ENCODE peak calls at places on chromosomes 11 and 22, in seven cellular contexts. T is lower lobe of right lung, S is GM13977, Q is colonic mucosa, A is foreskin keratinocyte, X is astrocyte of the spinal cord, E is neural crest cell. V is an unnamed sample.

GRCh38 chr22:48840112-48840949 is 987.3 kb downstream of the BRD1 start:
- DNase-seq in T (no peak), S (no peak), Q (no peak), A (no peak), X (no peak), E (no peak), V (no peak)

GRCh38 chr22:37546436-37547248 is 13.6 kb upstream of the CDC42EP1 start:
- DNase-seq in T (peak), S (no peak), Q (peak), A (no peak), X (peak), E (no peak), V (no peak)

GRCh38 chr11:94504689-94505293 is 7.5 kb upstream of the C11orf97 start:
- DNase-seq in T (no peak), S (peak), Q (no peak), A (no peak), X (peak), E (no peak), V (peak)

GRCh38 chr22:50739894-50740293 is 1.9 kb downstream of the ACR start:
- DNase-seq in T (peak), S (no peak), Q (no peak), A (no peak), X (no peak), E (no peak), V (no peak)

GRCh38 chr22:31347251-31348008 is 1.3 kb upstream of the PATZ1 start:
- DNase-seq in T (peak), S (peak), Q (peak), A (no peak), X (peak), E (peak), V (peak)

GRCh38 chr11:64250406-64250874 is 890 bp upstream of the PLCB3 start:
- DNase-seq in T (no peak), S (peak), Q (no peak), A (no peak), X (no peak), E (no peak), V (no peak)

GRCh38 chr11:69909561-69910518 is 90.6 kb upstream of the FGF3 start:
- DNase-seq in T (peak), S (no peak), Q (no peak), A (no peak), X (peak), E (peak), V (peak)

GRCh38 chr22:36423461-36424404 is 36.0 kb upstream of the MYH9 start:
- DNase-seq in T (no peak), S (no peak), Q (no peak), A (no peak), X (no peak), E (no peak), V (no peak)

GRCh38 chr22:22823126-22823804 is 64.4 kb upstream of the IGLL5 start:
- DNase-seq in T (no peak), S (no peak), Q (no peak), A (no peak), X (no peak), E (no peak), V (no peak)

GRCh38 chr11:126764221-126764620 is 236.3 kb downstream of the KIRREL3 start:
- DNase-seq in T (no peak), S (no peak), Q (no peak), A (no peak), X (no peak), E (no peak), V (no peak)

GRCh38 chr11:43806976-43807375 is 73.7 kb upstream of the ALKBH3 start:
- DNase-seq in T (no peak), S (no peak), Q (no peak), A (no peak), X (no peak), E (no peak), V (no peak)

GRCh38 chr11:79400717-79401330 is 40.0 kb downstream of the TENM4 start:
- DNase-seq in T (peak), S (no peak), Q (peak), A (no peak), X (peak), E (peak), V (peak)

GRCh38 chr11:130127509-130127908 is 32.1 kb upstream of the ST14 start:
- DNase-seq in T (no peak), S (no peak), Q (no peak), A (no peak), X (no peak), E (no peak), V (no peak)

DNA sequence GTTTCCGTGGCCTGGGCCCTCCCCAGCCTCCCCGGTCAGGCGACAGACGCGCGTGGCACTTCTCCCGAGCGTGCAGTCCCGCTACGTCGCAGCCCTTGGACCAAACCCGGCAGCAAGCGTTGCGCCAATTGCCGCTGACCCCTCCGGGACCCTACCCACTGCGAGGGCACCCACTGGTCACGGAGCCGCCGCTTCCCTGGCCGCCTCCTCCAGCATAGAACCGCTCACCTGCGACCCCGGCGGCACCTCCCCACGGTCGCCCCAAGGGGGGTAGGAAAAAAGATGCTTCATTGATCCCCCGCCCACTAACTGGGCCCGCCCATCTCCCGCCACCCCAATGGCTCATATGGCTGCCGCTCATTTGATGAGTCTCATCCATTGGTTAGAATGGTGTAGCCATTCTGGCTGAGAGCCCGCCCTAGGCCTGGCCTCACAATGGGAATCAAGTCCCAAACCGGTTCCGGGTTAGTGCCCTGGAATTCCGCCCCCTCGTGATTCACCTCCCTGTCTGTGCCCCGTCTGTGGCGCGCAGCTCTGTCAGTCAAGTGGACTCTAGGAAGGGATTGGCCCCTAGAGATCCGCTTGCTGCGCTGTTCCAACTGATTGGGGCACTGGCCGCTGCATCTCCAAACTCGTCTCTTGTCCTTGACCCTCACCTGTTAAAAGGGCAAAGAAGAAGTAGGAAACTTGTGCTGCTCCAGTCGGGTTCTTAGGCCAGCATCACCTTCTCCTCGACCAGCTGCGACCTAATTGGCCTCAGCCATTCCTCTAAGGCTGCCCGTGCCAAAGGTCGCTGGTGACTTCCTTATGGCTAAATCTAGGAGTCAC is at the start of gene MSANTD4:
- DNase-seq in T (peak), S (peak), Q (peak), A (peak), X (peak), E (peak), V (peak)
- TF ChIP-seq CTCF in T (no peak), S (no peak), Q (no peak), A (no peak), X (no peak), E (peak), V (no peak)

DNA sequence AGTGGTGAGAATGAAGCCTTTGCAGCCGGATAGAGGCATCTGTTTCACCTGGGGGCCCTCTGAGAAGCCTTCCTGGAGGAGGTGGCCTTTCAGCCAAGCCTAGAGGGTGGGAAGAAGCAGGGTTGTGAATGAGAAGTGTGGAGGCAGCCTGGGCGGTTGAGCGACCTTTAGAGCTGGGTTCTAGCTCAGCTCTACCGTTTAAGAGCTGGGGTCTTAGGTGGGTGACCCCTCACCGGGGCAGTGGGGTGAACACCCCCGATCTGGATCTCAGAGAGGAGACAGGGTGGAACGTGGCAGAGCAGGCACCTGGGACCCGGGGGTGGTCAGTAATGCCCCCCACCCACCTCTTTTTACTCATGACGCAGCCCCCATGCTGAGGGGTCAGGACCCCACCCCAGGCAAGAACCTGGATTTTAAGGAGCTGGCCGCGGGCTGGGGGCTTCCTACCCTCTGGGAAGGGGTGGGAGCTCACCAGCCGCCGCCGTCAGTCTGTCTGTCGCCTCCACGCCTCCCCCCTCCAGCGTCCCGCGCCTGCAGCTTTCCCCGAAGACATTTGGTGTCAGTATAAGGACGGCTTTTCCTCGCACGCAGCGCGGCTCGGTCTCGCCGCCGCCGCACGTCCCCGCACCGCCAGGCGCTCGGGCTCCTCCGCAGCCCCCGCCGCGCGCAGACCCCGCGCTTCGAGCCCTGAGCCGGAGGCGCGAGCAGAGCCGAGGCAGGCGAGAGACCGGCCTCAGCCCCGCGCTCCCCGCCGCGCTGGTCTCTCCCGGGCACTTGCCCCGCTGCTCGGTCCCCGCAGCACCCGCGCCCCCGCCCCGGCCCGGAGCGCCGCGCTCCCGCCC is 13.4 kb upstream of the CACNA1I start:
- DNase-seq in T (no peak), S (no peak), Q (no peak), A (no peak), X (no peak), E (no peak), V (no peak)
- TF ChIP-seq CTCF in T (no peak), S (no peak), Q (no peak), A (peak), X (peak), E (no peak), V (no peak)

GRCh38 chr22:20246368-20247009 is 21.6 kb downstream of the RTN4R start:
- DNase-seq in T (no peak), S (no peak), Q (no peak), A (no peak), X (no peak), E (no peak), V (no peak)
- TF ChIP-seq CTCF in T (no peak), S (no peak), Q (no peak), A (no peak), X (no peak), E (no peak), V (no peak)

GRCh38 chr22:20112623-20113511 is 3.0 kb upstream of the RANBP1 start:
- DNase-seq in T (peak), S (no peak), Q (no peak), A (no peak), X (no peak), E (no peak), V (no peak)

GRCh38 chr22:20110359-20110985 is 5.4 kb upstream of the RANBP1 start:
- DNase-seq in T (no peak), S (no peak), Q (no peak), A (no peak), X (no peak), E (no peak), V (no peak)

GRCh38 chr22:20111689-20112622 is 3.9 kb upstream of the RANBP1 start:
- DNase-seq in T (peak), S (no peak), Q (no peak), A (no peak), X (no peak), E (no peak), V (no peak)

GRCh38 chr22:20109411-20110358 is 6.2 kb upstream of the RANBP1 start:
- DNase-seq in T (peak), S (no peak), Q (no peak), A (no peak), X (no peak), E (no peak), V (no peak)

GRCh38 chr22:20111045-20111688 is 4.7 kb upstream of the RANBP1 start:
- DNase-seq in T (peak), S (peak), Q (no peak), A (no peak), X (peak), E (no peak), V (peak)
- TF ChIP-seq CTCF in T (peak), S (peak), Q (no peak), A (peak), X (peak), E (peak), V (peak)

DNA sequence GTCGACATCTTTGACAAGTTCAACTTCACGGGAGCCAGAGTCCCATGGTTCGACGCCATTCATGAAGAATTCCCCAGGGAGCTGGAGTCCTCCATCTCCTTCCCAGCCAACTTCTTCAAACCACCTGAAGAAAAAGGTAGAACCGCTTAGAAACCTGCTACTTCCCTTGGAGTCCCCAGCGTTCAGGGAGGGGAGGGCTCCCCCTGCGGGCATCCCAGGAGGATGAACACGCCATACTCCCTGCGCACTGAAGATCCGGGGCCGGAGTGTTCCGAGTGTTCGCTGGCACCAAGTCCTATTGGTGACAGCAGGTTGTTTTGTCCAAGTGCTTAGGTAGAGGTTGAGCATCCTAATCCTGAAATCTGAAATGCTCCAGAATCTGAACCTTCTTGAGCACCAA is 51.7 kb upstream of the PRODH start:
- DNase-seq in T (no peak), S (peak), Q (peak), A (no peak), X (no peak), E (no peak), V (peak)
- TF ChIP-seq CTCF in T (no peak), S (peak), Q (no peak), A (peak), X (peak), E (peak), V (no peak)

GRCh38 chr11:87804176-87804575 is 371.1 kb downstream of the RAB38 start:
- DNase-seq in T (no peak), S (no peak), Q (no peak), A (no peak), X (no peak), E (no peak), V (no peak)
- TF ChIP-seq CTCF in T (no peak), S (no peak), Q (no peak), A (no peak), X (no peak), E (no peak), V (no peak)

GRCh38 chr11:115678942-115679341 is 174.7 kb upstream of the CADM1 start:
- DNase-seq in T (no peak), S (no peak), Q (peak), A (no peak), X (no peak), E (no peak), V (no peak)
- TF ChIP-seq CTCF in T (no peak), S (no peak), Q (peak), A (peak), X (no peak), E (peak), V (no peak)

GRCh38 chr11:109526061-109526460 is 104.1 kb downstream of the C11orf87 start:
- DNase-seq in T (no peak), S (no peak), Q (no peak), A (no peak), X (no peak), E (no peak), V (no peak)

GRCh38 chr11:109519253-109519652 is 97.3 kb downstream of the C11orf87 start:
- DNase-seq in T (no peak), S (no peak), Q (no peak), A (no peak), X (no peak), E (no peak), V (no peak)

GRCh38 chr11:109521571-109522086 is 99.6 kb downstream of the C11orf87 start:
- DNase-seq in T (no peak), S (no peak), Q (no peak), A (peak), X (no peak), E (no peak), V (no peak)

GRCh38 chr11:109527496-109527895 is 105.5 kb downstream of the C11orf87 start:
- DNase-seq in T (no peak), S (no peak), Q (no peak), A (no peak), X (no peak), E (no peak), V (no peak)

GRCh38 chr11:109522116-109522755 is 100.2 kb downstream of the C11orf87 start:
- DNase-seq in T (no peak), S (no peak), Q (no peak), A (peak), X (no peak), E (no peak), V (no peak)
- TF ChIP-seq CTCF in T (no peak), S (no peak), Q (no peak), A (peak), X (no peak), E (no peak), V (no peak)

GRCh38 chr11:124108158-124108557 is 7.1 kb upstream of the VWA5A start:
- DNase-seq in T (no peak), S (peak), Q (no peak), A (no peak), X (peak), E (no peak), V (peak)
- TF ChIP-seq CTCF in T (peak), S (peak), Q (peak), A (peak), X (peak), E (peak), V (peak)

V was measured in GM13976.